ENCODE peak calls at places on chromosomes 11 and 22, in five cellular contexts. One of them, this sample, is unnamed. For H3K27me3, the result is how much of the 10 kb centered on the place peaks cover.

GRCh38 chr11:58394195-58394594 is 12.5 kb downstream of the OR5B3 start:
- DNase-seq in prostate gland: no peak
- DNase-seq in heart right ventricle: no peak
- DNase-seq in adipocyte: peak
- DNase-seq in ovary: no peak
- DNase-seq in this sample: peak

GRCh38 chr11:83350187-83350586 is 64.0 kb upstream of the CCDC90B start:
- DNase-seq in ovary: no peak
- DNase-seq in prostate gland: no peak
- DNase-seq in heart right ventricle: no peak
- DNase-seq in adipocyte: no peak
- DNase-seq in this sample: no peak

GRCh38 chr11:76206327-76207081 is at the start of gene WNT11:
- DNase-seq in heart right ventricle: peak
- DNase-seq in adipocyte: peak
- DNase-seq in prostate gland: peak
- DNase-seq in ovary: peak
- DNase-seq in this sample: peak

GRCh38 chr11:70761906-70762196 is 363.5 kb downstream of the CTTN start:
- DNase-seq in ovary: no peak
- DNase-seq in heart right ventricle: no peak
- DNase-seq in adipocyte: no peak
- DNase-seq in prostate gland: no peak
- DNase-seq in this sample: no peak

GRCh38 chr22:20000246-20001081 is 16.2 kb downstream of the ARVCF start:
- DNase-seq in ovary: no peak
- DNase-seq in adipocyte: no peak
- DNase-seq in heart right ventricle: peak
- DNase-seq in prostate gland: no peak
- DNase-seq in this sample: no peak

GRCh38 chr11:85809881-85810280 is 1.1 kb downstream of the SYTL2 start:
- DNase-seq in prostate gland: no peak
- DNase-seq in heart right ventricle: no peak
- DNase-seq in adipocyte: peak
- DNase-seq in ovary: no peak
- DNase-seq in this sample: peak

GRCh38 chr11:118343981-118344521 is at the start of gene CD3G:
- DNase-seq in adipocyte: no peak
- DNase-seq in heart right ventricle: no peak
- DNase-seq in prostate gland: no peak
- DNase-seq in ovary: no peak
- DNase-seq in this sample: no peak

GRCh38 chr11:1157645-1158591 is at the start of gene MUC5AC:
- DNase-seq in ovary: no peak
- DNase-seq in prostate gland: no peak
- DNase-seq in heart right ventricle: no peak
- DNase-seq in adipocyte: no peak
- DNase-seq in this sample: no peak

GRCh38 chr11:126348806-126349582 is 6.5 kb upstream of the ST3GAL4 start:
- DNase-seq in adipocyte: peak
- DNase-seq in ovary: peak
- DNase-seq in prostate gland: no peak
- DNase-seq in heart right ventricle: no peak
- DNase-seq in this sample: no peak

GRCh38 chr22:40334060-40334459 is 12.2 kb upstream of the ADSL start:
- DNase-seq in prostate gland: no peak
- DNase-seq in heart right ventricle: no peak
- DNase-seq in adipocyte: no peak
- DNase-seq in ovary: no peak
- DNase-seq in this sample: no peak

GRCh38 chr11:17076517-17077239 is 789 bp downstream of the RPS13 start:
- DNase-seq in adipocyte: peak
- DNase-seq in prostate gland: no peak
- DNase-seq in ovary: no peak
- DNase-seq in heart right ventricle: no peak
- DNase-seq in this sample: no peak

GRCh38 chr11:44006882-44007495 is 40.8 kb upstream of the ACCSL start:
- DNase-seq in prostate gland: no peak
- DNase-seq in ovary: peak
- DNase-seq in heart right ventricle: peak
- DNase-seq in adipocyte: no peak
- DNase-seq in this sample: no peak

GRCh38 chr11:58434217-58434616 is 6.3 kb upstream of the OR5B2 start:
- DNase-seq in adipocyte: no peak
- DNase-seq in ovary: no peak
- DNase-seq in heart right ventricle: no peak
- DNase-seq in prostate gland: no peak
- DNase-seq in this sample: no peak

GRCh38 chr11:34653851-34654490 is 33.1 kb downstream of the EHF start:
- DNase-seq in prostate gland: peak
- DNase-seq in ovary: no peak
- DNase-seq in adipocyte: peak
- DNase-seq in heart right ventricle: no peak
- DNase-seq in this sample: peak

GRCh38 chr11:57353461-57354251 is 15.5 kb downstream of the P2RX3 start:
- DNase-seq in adipocyte: no peak
- DNase-seq in prostate gland: no peak
- DNase-seq in heart right ventricle: no peak
- DNase-seq in ovary: no peak
- DNase-seq in this sample: no peak

GRCh38 chr11:33258631-33259184 is 1.5 kb downstream of the HIPK3 start:
- DNase-seq in adipocyte: no peak
- DNase-seq in prostate gland: peak
- DNase-seq in ovary: peak
- DNase-seq in heart right ventricle: no peak
- DNase-seq in this sample: peak

GRCh38 chr11:128468106-128468505 is 119.3 kb downstream of the ETS1 start:
- DNase-seq in prostate gland: no peak
- DNase-seq in heart right ventricle: no peak
- DNase-seq in ovary: no peak
- DNase-seq in adipocyte: peak
- DNase-seq in this sample: no peak

GRCh38 chr11:9726313-9727022 is 62.6 kb downstream of the SWAP70 start:
- DNase-seq in adipocyte: peak
- DNase-seq in heart right ventricle: no peak
- DNase-seq in ovary: no peak
- DNase-seq in prostate gland: no peak
- DNase-seq in this sample: no peak

GRCh38 chr22:36870250-36870649 is 9.4 kb downstream of the NCF4 start:
- DNase-seq in heart right ventricle: no peak
- DNase-seq in ovary: no peak
- DNase-seq in prostate gland: peak
- DNase-seq in adipocyte: no peak
- DNase-seq in this sample: no peak

GRCh38 chr11:119149371-119150275 is 771 bp downstream of the ABCG4 start:
- DNase-seq in ovary: no peak
- DNase-seq in adipocyte: no peak
- DNase-seq in heart right ventricle: no peak
- DNase-seq in prostate gland: no peak
- DNase-seq in this sample: no peak

GRCh38 chr11:95485115-95485900 is 254.3 kb upstream of the SESN3 start:
- DNase-seq in ovary: no peak
- DNase-seq in adipocyte: peak
- DNase-seq in prostate gland: no peak
- DNase-seq in heart right ventricle: no peak
- DNase-seq in this sample: no peak

DNA sequence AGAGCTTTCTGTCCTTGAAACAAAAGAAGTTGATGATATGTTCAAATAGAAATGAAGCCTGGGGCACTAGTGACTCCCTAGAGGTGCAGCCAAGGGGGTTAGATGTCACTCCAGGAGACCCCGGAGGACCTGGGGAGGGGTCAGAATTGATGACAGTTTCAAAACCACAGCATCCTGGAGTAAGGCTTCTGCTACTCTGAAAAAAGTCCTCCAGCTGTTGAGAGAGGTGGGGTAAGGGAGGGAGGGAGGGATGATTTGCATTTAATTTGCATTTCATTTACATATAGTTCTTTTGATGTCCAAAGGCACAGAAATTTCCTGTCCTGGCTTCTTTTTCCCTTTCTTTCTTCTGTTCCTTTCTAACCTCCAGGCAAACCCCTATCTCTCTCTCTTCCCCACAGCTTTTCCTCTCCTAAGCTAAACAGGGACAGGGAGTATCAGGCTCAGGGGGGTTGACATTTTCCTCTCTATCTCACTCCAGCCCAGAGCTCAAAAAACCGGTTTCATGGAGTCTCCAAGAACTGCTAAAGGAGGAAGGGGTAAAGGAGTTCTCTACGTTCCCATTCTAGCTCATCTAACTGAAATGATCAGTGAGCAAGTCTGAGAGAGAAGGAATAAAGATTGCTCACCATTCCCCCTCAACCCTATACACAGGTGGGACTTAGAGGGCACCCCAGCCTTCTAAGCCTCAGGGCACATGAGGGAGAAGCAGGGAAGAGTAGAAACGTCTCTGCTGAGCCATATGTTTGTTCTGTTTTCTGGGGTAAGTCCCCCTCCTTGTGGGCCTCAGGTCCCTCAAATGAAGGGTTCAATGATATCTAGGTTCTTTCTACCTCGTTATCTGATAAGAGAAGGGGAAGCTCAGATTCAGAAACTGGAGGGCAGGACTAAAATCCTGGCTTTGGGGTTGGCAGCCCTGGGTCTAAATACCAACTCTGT is 3.5 kb upstream of the POU2F3 start:
- DNase-seq in prostate gland: no peak
- DNase-seq in ovary: no peak
- DNase-seq in heart right ventricle: no peak
- DNase-seq in adipocyte: no peak
- DNase-seq in this sample: no peak
- H3K27me3 ChIP-seq in prostate gland: under half
- H3K27me3 ChIP-seq in ovary: under half
- H3K27me3 ChIP-seq in heart right ventricle: under half
- H3K27me3 ChIP-seq in adipocyte: under half
- H3K27me3 ChIP-seq in this sample: under half

GRCh38 chr11:81853791-81854190 is 879.9 kb downstream of the FAM181B start:
- DNase-seq in heart right ventricle: no peak
- DNase-seq in adipocyte: no peak
- DNase-seq in ovary: no peak
- DNase-seq in prostate gland: no peak
- DNase-seq in this sample: no peak
- H3K27me3 ChIP-seq in heart right ventricle: under half
- H3K27me3 ChIP-seq in adipocyte: under half
- H3K27me3 ChIP-seq in ovary: under half
- H3K27me3 ChIP-seq in prostate gland: under half
- H3K27me3 ChIP-seq in this sample: under half

GRCh38 chr22:45597460-45598192 is 74.0 kb upstream of the ATXN10 start:
- DNase-seq in ovary: no peak
- DNase-seq in prostate gland: peak
- DNase-seq in heart right ventricle: no peak
- DNase-seq in adipocyte: no peak
- DNase-seq in this sample: no peak
- H3K27me3 ChIP-seq in ovary: under half
- H3K27me3 ChIP-seq in prostate gland: under half
- H3K27me3 ChIP-seq in heart right ventricle: under half
- H3K27me3 ChIP-seq in adipocyte: under half
- H3K27me3 ChIP-seq in this sample: under half

DNA sequence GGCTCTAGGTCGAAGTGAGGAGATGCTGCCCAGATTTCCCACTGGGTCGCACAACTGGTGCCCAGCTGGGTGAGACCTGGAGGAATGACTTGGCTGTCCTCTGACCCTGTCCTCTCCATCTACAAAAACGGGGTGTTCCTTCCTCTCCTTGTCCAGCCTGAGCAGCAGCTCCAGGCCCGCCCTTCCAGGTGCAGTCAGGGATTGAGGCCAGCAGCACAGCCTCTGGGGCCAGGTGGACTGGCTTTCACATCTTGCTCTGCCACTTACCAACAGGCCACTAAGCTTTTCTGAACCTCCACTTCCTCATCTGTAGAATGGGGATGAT is 91.7 kb upstream of the LMO1 start:
- DNase-seq in heart right ventricle: no peak
- DNase-seq in ovary: no peak
- DNase-seq in prostate gland: no peak
- DNase-seq in adipocyte: no peak
- DNase-seq in this sample: no peak
- H3K27me3 ChIP-seq in heart right ventricle: under half
- H3K27me3 ChIP-seq in ovary: under half
- H3K27me3 ChIP-seq in prostate gland: under half
- H3K27me3 ChIP-seq in adipocyte: half or more
- H3K27me3 ChIP-seq in this sample: under half

DNA sequence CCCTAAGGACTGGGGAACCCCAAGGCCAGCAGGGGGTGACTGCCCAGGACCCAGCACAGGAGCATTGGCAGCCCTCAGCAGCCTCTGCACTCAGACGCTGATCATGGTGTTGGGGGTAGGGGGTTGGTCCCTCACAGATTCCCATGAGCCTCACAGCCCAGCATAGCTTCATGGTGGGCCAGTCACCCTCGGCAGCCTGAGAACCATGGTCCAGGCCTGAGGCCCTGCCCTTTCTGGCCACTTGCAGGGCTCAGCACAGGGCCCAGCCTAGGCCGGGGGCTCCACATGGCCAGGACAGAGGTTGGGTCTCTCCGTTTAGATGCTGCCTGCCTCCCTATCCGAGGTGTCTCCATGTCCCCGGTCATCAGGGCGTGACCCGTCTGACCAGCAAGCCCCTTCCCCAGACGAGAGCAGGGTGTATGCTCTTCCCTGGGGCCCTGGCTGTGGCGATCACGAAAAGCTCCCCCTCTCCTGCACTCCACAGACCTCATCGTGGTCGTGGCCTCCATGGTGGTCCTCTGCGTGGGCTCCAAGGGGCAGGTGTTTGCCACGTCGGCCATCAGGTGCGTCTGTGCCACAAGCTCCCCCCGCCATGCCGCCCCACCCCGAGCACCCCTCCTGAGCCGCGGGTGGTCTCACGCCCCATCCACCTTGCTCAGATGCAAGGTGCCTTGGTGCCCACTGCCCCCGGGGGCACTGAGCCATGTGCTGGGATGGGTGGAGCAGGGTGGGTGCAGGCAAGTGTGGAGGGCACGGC is 126.2 kb downstream of the KCNQ1 start:
- DNase-seq in heart right ventricle: no peak
- DNase-seq in ovary: no peak
- DNase-seq in prostate gland: no peak
- DNase-seq in adipocyte: no peak
- DNase-seq in this sample: no peak
- H3K27me3 ChIP-seq in heart right ventricle: under half
- H3K27me3 ChIP-seq in ovary: under half
- H3K27me3 ChIP-seq in prostate gland: under half
- H3K27me3 ChIP-seq in adipocyte: under half
- H3K27me3 ChIP-seq in this sample: under half

DNA sequence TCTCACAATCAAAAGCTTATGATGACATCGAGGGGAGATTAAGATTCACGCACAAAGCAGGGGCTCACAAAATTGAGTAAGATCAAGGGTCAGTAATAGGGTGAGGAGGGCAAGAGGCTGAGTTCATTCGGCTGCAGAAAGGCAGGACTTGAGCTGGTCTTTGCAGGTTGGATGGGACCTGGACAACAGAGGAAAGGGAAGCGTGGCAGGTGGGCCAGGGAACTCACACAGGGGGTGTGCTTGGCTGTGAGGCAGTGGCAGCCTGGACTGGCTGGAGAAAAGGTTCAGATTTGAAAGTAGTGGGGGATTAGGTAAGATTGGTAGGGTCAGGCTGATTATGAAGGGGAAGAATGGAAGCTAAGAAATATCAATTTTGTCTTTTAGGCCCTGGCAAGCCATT is 161.6 kb downstream of the PKNOX2 start:
- DNase-seq in ovary: no peak
- DNase-seq in prostate gland: no peak
- DNase-seq in adipocyte: no peak
- DNase-seq in heart right ventricle: no peak
- DNase-seq in this sample: no peak
- H3K27me3 ChIP-seq in ovary: under half
- H3K27me3 ChIP-seq in prostate gland: under half
- H3K27me3 ChIP-seq in adipocyte: under half
- H3K27me3 ChIP-seq in heart right ventricle: under half
- H3K27me3 ChIP-seq in this sample: under half